ENCODE peak calls at places on chromosomes 7 and 10, in four cellular contexts. C is stimulated activated CD8-positive, alpha-beta memory T cell treated with anti-CD3 and anti-CD28 coated beads, Interleukin-15, amount 100 ng/mL, for 4 hours; D is HS-5; T is cerebellum. X is an unnamed sample.

GRCh38 chr10:118471863-118472262 is 123.6 kb downstream of the PRLHR start:
- DNase-seq in D (peak), T (no peak), C (no peak), X (peak)

GRCh38 chr7:348480-348844 is 58.5 kb downstream of the FOXL3 start:
- DNase-seq in C (no peak), T (no peak), D (no peak), X (no peak)

GRCh38 chr7:8254667-8255066 is 7.3 kb downstream of the ICA1 start:
- DNase-seq in C (no peak), T (no peak), D (no peak), X (no peak)

GRCh38 chr7:32051128-32051527 is 19.1 kb downstream of the PDE1C start:
- DNase-seq in D (no peak), C (no peak), T (no peak), X (no peak)

GRCh38 chr7:24843821-24844449 is 86.7 kb upstream of the GSDME start:
- DNase-seq in T (no peak), D (no peak), C (no peak), X (no peak)

GRCh38 chr7:74554178-74554577 is 100.5 kb downstream of the GTF2IRD1 start:
- DNase-seq in T (no peak), D (no peak), C (no peak), X (no peak)

GRCh38 chr10:71998119-71998839 is 34.1 kb downstream of the CHST3 start:
- DNase-seq in D (no peak), T (peak), C (no peak), X (no peak)

GRCh38 chr10:69573056-69573806 is at the start of gene NEUROG3:
- DNase-seq in D (no peak), T (no peak), C (no peak), X (no peak)

GRCh38 chr10:5447611-5448071 is 35.3 kb downstream of the NET1 start:
- DNase-seq in D (no peak), T (no peak), C (no peak), X (no peak)

GRCh38 chr7:141128506-141128905 is 54.6 kb downstream of the TMEM178B start:
- DNase-seq in T (no peak), D (no peak), C (no peak), X (no peak)

GRCh38 chr7:91722831-91723230 is 157.7 kb downstream of the MTERF1 start:
- DNase-seq in D (no peak), T (no peak), C (no peak), X (no peak)

GRCh38 chr7:150567168-150567567 is at the start of gene GIMAP4:
- DNase-seq in C (no peak), D (no peak), T (no peak), X (no peak)

GRCh38 chr7:151844080-151844827 is 32.7 kb downstream of the PRKAG2 start:
- DNase-seq in C (no peak), D (peak), T (no peak), X (peak)

GRCh38 chr7:21722371-21722770 is 179.5 kb downstream of the DNAH11 start:
- DNase-seq in C (no peak), T (no peak), D (no peak), X (no peak)

GRCh38 chr7:22837308-22837707 is 14.7 kb upstream of the TOMM7 start:
- DNase-seq in T (no peak), C (no peak), D (no peak), X (no peak)

GRCh38 chr7:29345590-29345989 is 151.0 kb downstream of the CHN2 start:
- DNase-seq in C (no peak), D (peak), T (peak), X (no peak)

GRCh38 chr10:12376211-12376610 is 26.9 kb downstream of the CAMK1D start:
- DNase-seq in D (no peak), T (no peak), C (no peak), X (no peak)

GRCh38 chr7:11489280-11489679 is 342.7 kb downstream of the THSD7A start:
- DNase-seq in T (no peak), D (no peak), C (no peak), X (no peak)

GRCh38 chr7:143487566-143487965 is 9.9 kb downstream of the TAS2R41 start:
- DNase-seq in T (no peak), C (no peak), D (no peak), X (peak)

GRCh38 chr10:119723624-119724023 is 2.2 kb upstream of the INPP5F start:
- DNase-seq in D (no peak), T (no peak), C (no peak), X (no peak)

GRCh38 chr7:111864291-111864976 is 302.1 kb upstream of the IMMP2L start:
- DNase-seq in T (no peak), C (no peak), D (no peak), X (no peak)

GRCh38 chr10:44853148-44853734 is 57.9 kb upstream of the TMEM72 start:
- DNase-seq in C (no peak), D (no peak), T (no peak), X (peak)

GRCh38 chr10:123854003-123854402 is 37.6 kb downstream of the CPXM2 start:
- DNase-seq in D (no peak), T (no peak), C (no peak), X (no peak)

GRCh38 chr7:155845226-155845625 is 33.0 kb upstream of the SHH start:
- DNase-seq in T (no peak), C (no peak), D (no peak), X (no peak)

GRCh38 chr7:91880016-91880412 is 488 bp downstream of the MTERF1 start:
- DNase-seq in C (no peak), T (no peak), D (no peak), X (no peak)

GRCh38 chr10:34768261-34768971 is 46.7 kb downstream of the PARD3 start:
- DNase-seq in C (no peak), D (no peak), T (no peak), X (peak)

GRCh38 chr10:91313761-91314520 is 93.5 kb downstream of the PCGF5 start:
- DNase-seq in C (no peak), D (peak), T (no peak), X (peak)

GRCh38 chr10:124342821-124343170 is 75.9 kb downstream of the OAT start:
- DNase-seq in D (no peak), C (no peak), T (no peak), X (no peak)

GRCh38 chr7:131325179-131325840 is 2.4 kb upstream of the MKLN1 start:
- DNase-seq in C (no peak), D (no peak), T (no peak), X (no peak)

GRCh38 chr10:73480158-73480557 is 15.7 kb downstream of the PPP3CB start:
- DNase-seq in C (no peak), T (no peak), D (peak), X (peak)

GRCh38 chr7:23298141-23298851 is 843 bp upstream of the MALSU1 start:
- DNase-seq in D (peak), T (no peak), C (no peak), X (peak)

X was measured in AG20443.